ENCODE peak calls at places on chromosomes 3 and 15, in six cellular contexts. P, N, J, V, T and A are unnamed samples.

GRCh38 chr3:4757056-4757948 is 221.9 kb upstream of the BHLHE40 start:
- ATAC-seq in P (no peak), N (no peak), J (no peak), V (no peak), T (peak; percentile 82), A (no peak)

GRCh38 chr15:71011503-71012155 is 103.6 kb upstream of the THSD4 start:
- ATAC-seq in P (peak; percentile 97), N (peak; percentile 94), J (peak; percentile 89), V (peak; percentile 93), T (peak; percentile 59), A (no peak)

GRCh38 chr15:48962662-48963523 is 826 bp downstream of the SHC4 start:
- ATAC-seq in P (peak; percentile 63), N (peak; percentile 77), J (peak; percentile 83), V (peak; percentile 70), T (peak; percentile 76), A (peak; percentile 67)

GRCh38 chr15:85616549-85616948 is 178.2 kb downstream of the KLHL25 start:
- ATAC-seq in P (no peak), N (no peak), J (no peak), V (no peak), T (no peak), A (peak; percentile 30)

GRCh38 chr3:72973786-72974185 is 22.8 kb upstream of the PPP4R2 start:
- ATAC-seq in P (no peak), N (no peak), J (no peak), V (no peak), T (peak; percentile 6), A (no peak)

GRCh38 chr15:25439456-25439836 is 622 bp upstream of the UBE3A start:
- ATAC-seq in P (peak; percentile 0), N (peak; percentile 23), J (no peak), V (peak; percentile 11), T (peak; percentile 46), A (no peak)

GRCh38 chr15:51349156-51349844 is 7.8 kb downstream of the GLDN start:
- ATAC-seq in P (no peak), N (no peak), J (no peak), V (peak; percentile 42), T (peak; percentile 39), A (peak; percentile 55)

GRCh38 chr3:65914740-65915366 is 123.9 kb downstream of the MAGI1 start:
- ATAC-seq in P (no peak), N (no peak), J (peak; percentile 52), V (no peak), T (peak; percentile 11), A (no peak)

GRCh38 chr3:111715911-111716523 is 120.9 kb upstream of the ZBED2 start:
- ATAC-seq in P (no peak), N (peak; percentile 71), J (no peak), V (peak; percentile 55), T (peak; percentile 55), A (no peak)

GRCh38 chr3:90016492-90017065 is 909.2 kb downstream of the EPHA3 start:
- ATAC-seq in P (peak; percentile 36), N (no peak), J (no peak), V (no peak), T (peak; percentile 48), A (no peak)

GRCh38 chr15:64851503-64851840 is 9.8 kb downstream of the PLEKHO2 start:
- ATAC-seq in P (peak; percentile 13), N (no peak), J (peak; percentile 70), V (peak; percentile 55), T (peak; percentile 65), A (peak; percentile 86)

GRCh38 chr3:45664558-45664957 is 24.6 kb upstream of the SACM1L start:
- ATAC-seq in P (no peak), N (no peak), J (peak; percentile 36), V (peak; percentile 13), T (peak; percentile 50), A (no peak)

GRCh38 chr3:100226712-100227429 is 33.9 kb upstream of the TBC1D23 start:
- ATAC-seq in P (no peak), N (no peak), J (no peak), V (no peak), T (no peak), A (no peak)

GRCh38 chr3:175620532-175620931 is 761.4 kb downstream of the NAALADL2 start:
- ATAC-seq in P (no peak), N (no peak), J (peak; percentile 39), V (no peak), T (no peak), A (no peak)

GRCh38 chr3:194856296-194856695 is 170.6 kb downstream of the FAM43A start:
- ATAC-seq in P (no peak), N (no peak), J (no peak), V (no peak), T (no peak), A (no peak)

GRCh38 chr3:98026425-98027083 is 8.6 kb downstream of the GABRR3 start:
- ATAC-seq in P (no peak), N (no peak), J (no peak), V (no peak), T (no peak), A (no peak)

GRCh38 chr15:63173116-63173470 is 15.8 kb upstream of the RPS27L start:
- ATAC-seq in P (no peak), N (no peak), J (no peak), V (no peak), T (no peak), A (no peak)

GRCh38 chr3:31861839-31862238 is 119.2 kb downstream of the OSBPL10 start:
- ATAC-seq in P (no peak), N (no peak), J (no peak), V (no peak), T (no peak), A (no peak)

GRCh38 chr15:90305932-90306331 is 40.5 kb downstream of the NGRN start:
- ATAC-seq in P (no peak), N (no peak), J (no peak), V (peak; percentile 63), T (no peak), A (no peak)

GRCh38 chr15:97072560-97072959 is 742.1 kb downstream of the NR2F2 start:
- ATAC-seq in P (no peak), N (no peak), J (no peak), V (no peak), T (no peak), A (no peak)

GRCh38 chr3:47370887-47371697 is 9.7 kb upstream of the PTPN23 start:
- ATAC-seq in P (peak; percentile 17), N (peak; percentile 47), J (peak; percentile 88), V (peak; percentile 66), T (peak; percentile 44), A (no peak)

GRCh38 chr15:72155021-72155621 is 36.9 kb downstream of the SENP8 start:
- ATAC-seq in P (peak; percentile 78), N (peak; percentile 42), J (peak; percentile 64), V (peak; percentile 71), T (peak; percentile 86), A (peak; percentile 79)

GRCh38 chr3:98986073-98986472 is 84.6 kb upstream of the DCBLD2 start:
- ATAC-seq in P (peak; percentile 49), N (peak; percentile 53), J (peak; percentile 76), V (peak; percentile 69), T (no peak), A (no peak)

GRCh38 chr3:64319391-64319790 is 94.1 kb upstream of the PRICKLE2 start:
- ATAC-seq in P (no peak), N (no peak), J (peak; percentile 99), V (peak; percentile 37), T (no peak), A (no peak)

GRCh38 chr3:129305592-129306091 is 27.0 kb downstream of the HMCES start:
- ATAC-seq in P (peak; percentile 83), N (no peak), J (peak; percentile 94), V (peak; percentile 95), T (peak; percentile 88), A (peak; percentile 93)
- H3K4me3 ChIP-seq in P (no peak overlapping the region), N (no peak overlapping the region), J (peak overlapping the region; percentile 9), V (peak overlapping the region; percentile 8), T (no peak overlapping the region), A (peak overlapping the region; percentile 37)

GRCh38 chr3:42936157-42936981 is 30.4 kb downstream of the ZNF662 start:
- ATAC-seq in P (peak; percentile 95), N (no peak), J (peak; percentile 47), V (peak; percentile 42), T (peak; percentile 90), A (peak; percentile 74)
- H3K4me3 ChIP-seq in P (peak overlapping the region; percentile 51), N (no peak overlapping the region), J (no peak overlapping the region), V (peak overlapping the region; percentile 18), T (peak overlapping the region; percentile 8), A (peak overlapping the region; percentile 46)

DNA sequence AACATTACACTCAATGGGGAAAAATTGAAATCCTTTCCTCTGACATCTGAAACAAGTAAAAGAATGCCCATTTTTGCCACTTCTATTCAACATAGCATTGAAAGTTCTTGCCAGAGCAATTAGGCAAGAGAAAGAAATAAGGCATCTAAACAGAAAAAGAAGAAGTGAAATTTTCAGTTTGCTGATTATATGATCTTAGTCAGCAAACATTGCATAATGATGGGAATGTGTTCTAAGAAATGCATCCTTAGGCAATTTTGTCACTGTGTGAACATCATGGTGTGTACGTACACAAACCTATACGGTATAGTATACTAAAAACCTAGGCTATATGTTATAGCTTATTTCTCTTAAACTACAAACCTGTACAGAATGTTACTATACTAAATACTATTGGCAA is 278.0 kb downstream of the CGGBP1 start:
- ATAC-seq in P (no peak), N (no peak), J (no peak), V (no peak), T (no peak), A (no peak)
- H3K4me3 ChIP-seq in P (no peak overlapping the region), N (no peak overlapping the region), J (no peak overlapping the region), V (no peak overlapping the region), T (no peak overlapping the region), A (no peak overlapping the region)

GRCh38 chr15:79430901-79431635 is 1.1 kb upstream of the MINAR1 start:
- ATAC-seq in P (no peak), N (peak; percentile 22), J (peak; percentile 17), V (no peak), T (peak; percentile 33), A (no peak)

GRCh38 chr15:79431636-79432344 is at the start of gene MINAR1:
- ATAC-seq in P (peak; percentile 72), N (peak; percentile 82), J (peak; percentile 62), V (peak; percentile 78), T (peak; percentile 83), A (peak; percentile 39)

GRCh38 chr15:79434361-79434760 is 2.2 kb downstream of the MINAR1 start:
- ATAC-seq in P (no peak), N (no peak), J (no peak), V (no peak), T (no peak), A (no peak)

GRCh38 chr15:79432345-79433311 is 492 bp downstream of the MINAR1 start:
- ATAC-seq in P (peak; percentile 30), N (peak; percentile 25), J (peak; percentile 71), V (peak; percentile 44), T (peak; percentile 39), A (no peak)

GRCh38 chr15:79433610-79434009 is 1.5 kb downstream of the MINAR1 start:
- ATAC-seq in P (no peak), N (no peak), J (peak; percentile 34), V (no peak), T (no peak), A (no peak)
- H3K4me3 ChIP-seq in P (no peak overlapping the region), N (no peak overlapping the region), J (peak overlapping the region; percentile 73), V (no peak overlapping the region), T (no peak overlapping the region), A (no peak overlapping the region)